ENCODE peak calls at places on chromosomes 11 and 22, in four cellular contexts. X is WTC11, F is SK-N-SH, Q is GM12878. P is an unnamed sample.

GRCh38 chr11:19453893-19454292 is 213.1 kb upstream of the E2F8 start:
- DNase-seq in X (no peak), F (no peak), Q (no peak), P (no peak)

GRCh38 chr11:69888671-69889076 is 69.5 kb upstream of the FGF3 start:
- DNase-seq in X (peak; percentile 92), F (peak; percentile 90), Q (no peak), P (peak; percentile 79)

GRCh38 chr22:39185601-39186012 is 33.1 kb upstream of the CBX7 start:
- DNase-seq in X (no peak), F (no peak), Q (no peak), P (peak; percentile 34)

GRCh38 chr11:62444271-62444833 is 25.5 kb downstream of the SCGB1A1 start:
- DNase-seq in X (peak; percentile 41), F (peak; percentile 92), Q (peak; percentile 16), P (no peak)

GRCh38 chr22:21827628-21828267 is 39.7 kb downstream of the MAPK1 start:
- DNase-seq in X (no peak), F (no peak), Q (no peak), P (no peak)

GRCh38 chr22:23896166-23896522 is 2.0 kb downstream of the MIF start:
- DNase-seq in X (no peak), F (no peak), Q (no peak), P (no peak)

GRCh38 chr11:96228472-96228871 is 114.5 kb downstream of the MAML2 start:
- DNase-seq in X (no peak), F (no peak), Q (no peak), P (no peak)

GRCh38 chr22:42439821-42440674 is 7.8 kb upstream of the NFAM1 start:
- DNase-seq in X (no peak), F (no peak), Q (no peak), P (no peak)

GRCh38 chr22:43436536-43437267 is 24.9 kb downstream of the MPPED1 start:
- DNase-seq in X (no peak), F (no peak), Q (no peak), P (no peak)

GRCh38 chr11:84498016-84498415 is 1129.1 kb downstream of the DLG2 start:
- DNase-seq in X (no peak), F (no peak), Q (no peak), P (no peak)

GRCh38 chr11:976431-977160 is 50.9 kb downstream of the AP2A2 start:
- DNase-seq in X (no peak), F (no peak), Q (no peak), P (no peak)

GRCh38 chr11:110196241-110196754 is 100.1 kb downstream of the RDX start:
- DNase-seq in X (no peak), F (no peak), Q (no peak), P (no peak)

GRCh38 chr22:24093855-24094254 is 82.8 kb downstream of the CABIN1 start:
- DNase-seq in X (peak; percentile 12), F (no peak), Q (no peak), P (no peak)

GRCh38 chr11:132962026-132962425 is 570.3 kb downstream of the OPCML start:
- DNase-seq in X (no peak), F (peak; percentile 44), Q (no peak), P (no peak)

GRCh38 chr22:45783690-45784089 is 112.1 kb downstream of the ATXN10 start:
- DNase-seq in X (no peak), F (no peak), Q (no peak), P (no peak)

GRCh38 chr22:33746501-33746928 is 173.8 kb downstream of the LARGE1 start:
- DNase-seq in X (no peak), F (no peak), Q (no peak), P (no peak)

GRCh38 chr22:23401111-23401909 is 178.8 kb downstream of the IGLL1 start:
- DNase-seq in X (peak; percentile 8), F (no peak), Q (no peak), P (no peak)

GRCh38 chr22:32684822-32685187 is 116.7 kb upstream of the TIMP3 start:
- DNase-seq in X (no peak), F (no peak), Q (no peak), P (no peak)

GRCh38 chr11:87304350-87304749 is 266.6 kb downstream of the TMEM135 start:
- DNase-seq in X (no peak), F (no peak), Q (no peak), P (no peak)

GRCh38 chr11:74936087-74936486 is 12.8 kb downstream of the XRRA1 start:
- DNase-seq in X (no peak), F (peak; percentile 76), Q (no peak), P (no peak)

GRCh38 chr11:102577182-102577581 is 46.6 kb upstream of the MMP7 start:
- DNase-seq in X (no peak), F (no peak), Q (no peak), P (no peak)

GRCh38 chr22:35191412-35191811 is 65.9 kb upstream of the HMGXB4 start:
- DNase-seq in X (no peak), F (no peak), Q (no peak), P (no peak)

GRCh38 chr11:132911186-132911585 is 621.1 kb downstream of the OPCML start:
- DNase-seq in X (no peak), F (no peak), Q (no peak), P (no peak)

GRCh38 chr11:72568861-72569260 is 105.4 kb downstream of the PDE2A start:
- DNase-seq in X (no peak), F (no peak), Q (no peak), P (no peak)

GRCh38 chr11:12727556-12728070 is 53.4 kb downstream of the TEAD1 start:
- DNase-seq in X (no peak), F (no peak), Q (no peak), P (no peak)

GRCh38 chr11:44104472-44105294 is 9.2 kb downstream of the EXT2 start:
- DNase-seq in X (peak; percentile 28), F (no peak), Q (no peak), P (no peak)

GRCh38 chr11:68999093-68999747 is 13.8 kb downstream of the MRGPRF start:
- DNase-seq in X (no peak), F (no peak), Q (no peak), P (no peak)

GRCh38 chr11:22567759-22568158 is 57.9 kb downstream of the FANCF start:
- DNase-seq in X (no peak), F (no peak), Q (no peak), P (no peak)

GRCh38 chr22:19958083-19959042 is 16.7 kb upstream of the TXNRD2 start:
- DNase-seq in X (peak; percentile 10), F (no peak), Q (no peak), P (no peak)

GRCh38 chr22:50253941-50254340 is 2.9 kb upstream of the HDAC10 start:
- DNase-seq in X (no peak), F (no peak), Q (no peak), P (no peak)

GRCh38 chr22:50253046-50253580 is 2.0 kb upstream of the HDAC10 start:
- DNase-seq in X (no peak), F (no peak), Q (no peak), P (no peak)

GRCh38 chr22:50251472-50252054 is 498 bp upstream of the HDAC10 start:
- DNase-seq in X (no peak), F (no peak), Q (no peak), P (no peak)

GRCh38 chr22:50250555-50251471 is at the start of gene HDAC10:
- DNase-seq in X (peak; percentile 89), F (peak; percentile 94), Q (peak; percentile 40), P (peak; percentile 85)

DNA sequence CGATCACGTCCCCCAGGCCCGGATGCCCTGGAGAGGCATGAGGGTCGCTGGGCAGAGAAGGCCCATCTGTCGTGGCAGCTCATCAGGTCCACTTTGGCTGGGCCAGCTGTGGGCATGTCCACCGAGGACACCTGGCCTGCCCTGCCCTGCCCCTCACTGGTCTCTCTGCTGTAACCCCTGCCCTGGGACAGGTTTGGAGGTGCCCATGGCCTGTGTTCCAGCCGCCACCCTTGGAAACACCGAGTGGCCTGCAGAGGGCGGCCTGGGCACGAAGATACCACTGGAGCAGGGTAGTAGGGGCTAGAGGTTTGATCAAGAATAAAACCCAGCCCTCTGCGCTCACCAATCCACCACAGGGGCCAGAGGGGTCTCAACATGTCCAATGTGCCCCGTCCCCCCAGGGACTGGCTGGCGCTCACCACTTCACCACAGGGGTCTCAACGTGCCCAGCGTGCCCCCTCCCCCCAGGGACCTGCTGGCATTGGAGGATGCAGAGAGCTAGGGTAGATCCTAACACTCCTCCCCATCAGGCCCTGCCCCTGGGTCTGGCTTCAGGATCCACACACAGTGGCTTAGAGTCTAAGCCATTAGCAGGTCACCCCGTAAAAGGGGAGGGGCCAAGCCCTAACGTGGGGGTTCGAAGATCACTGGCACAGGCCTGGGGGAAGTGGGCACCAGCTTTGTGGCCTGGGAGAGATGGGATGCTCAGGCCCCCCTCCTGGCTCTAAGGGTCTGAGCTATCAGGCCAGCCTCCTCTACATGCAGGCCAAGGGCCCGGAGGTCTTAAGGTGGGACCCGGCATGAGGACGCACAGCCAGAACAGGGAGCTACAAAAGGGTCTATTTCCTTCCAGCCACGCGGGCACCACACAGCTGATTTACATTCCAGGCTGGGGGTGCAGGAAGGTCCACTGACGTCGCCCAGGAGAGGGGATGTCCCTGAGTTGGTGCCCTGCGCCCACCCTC is 1.3 kb upstream of the HDAC10 start:
- DNase-seq in X (peak; percentile 81), F (peak; percentile 83), Q (no peak), P (no peak)
- TF ChIP-seq USF1 in X (no peak), F (no peak), Q (no peak), P (no peak)

GRCh38 chr11:91220476-91221202 is 997.8 kb upstream of the CHORDC1 start:
- DNase-seq in X (no peak), F (no peak), Q (no peak), P (no peak)

GRCh38 chr11:91219501-91219900 is 996.7 kb upstream of the CHORDC1 start:
- DNase-seq in X (no peak), F (no peak), Q (no peak), P (no peak)
- TF ChIP-seq USF1 in X (no peak), F (no peak), Q (no peak), P (no peak)

GRCh38 chr11:16511109-16511806 is 154.9 kb upstream of the SOX6 start:
- DNase-seq in X (no peak), F (no peak), Q (no peak), P (no peak)

GRCh38 chr11:16511807-16512114 is 155.4 kb upstream of the SOX6 start:
- DNase-seq in X (no peak), F (no peak), Q (no peak), P (no peak)

GRCh38 chr11:16512163-16512562 is 155.8 kb upstream of the SOX6 start:
- DNase-seq in X (no peak), F (no peak), Q (no peak), P (no peak)

DNA sequence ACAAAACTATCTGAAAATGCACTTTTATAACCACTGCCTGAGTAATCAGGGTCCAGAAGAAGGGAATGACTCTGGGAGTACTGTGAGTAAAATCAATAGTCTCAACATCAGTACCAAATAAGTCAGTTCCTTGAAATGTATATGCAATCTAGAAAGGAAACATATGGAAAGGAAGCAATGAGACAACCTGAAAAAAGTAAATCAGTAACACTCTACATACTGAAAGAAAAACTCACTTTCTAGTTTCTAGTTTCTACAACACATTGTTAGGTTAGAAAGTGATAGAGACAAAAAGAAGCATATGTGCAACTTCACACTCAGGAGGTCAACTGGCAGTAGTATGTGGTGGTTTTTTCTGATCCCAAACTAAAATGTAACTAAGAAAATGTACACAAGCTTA is 156.5 kb upstream of the SOX6 start:
- DNase-seq in X (no peak), F (no peak), Q (no peak), P (no peak)
- TF ChIP-seq USF1 in X (no peak), F (no peak), Q (no peak), P (no peak)

DNA sequence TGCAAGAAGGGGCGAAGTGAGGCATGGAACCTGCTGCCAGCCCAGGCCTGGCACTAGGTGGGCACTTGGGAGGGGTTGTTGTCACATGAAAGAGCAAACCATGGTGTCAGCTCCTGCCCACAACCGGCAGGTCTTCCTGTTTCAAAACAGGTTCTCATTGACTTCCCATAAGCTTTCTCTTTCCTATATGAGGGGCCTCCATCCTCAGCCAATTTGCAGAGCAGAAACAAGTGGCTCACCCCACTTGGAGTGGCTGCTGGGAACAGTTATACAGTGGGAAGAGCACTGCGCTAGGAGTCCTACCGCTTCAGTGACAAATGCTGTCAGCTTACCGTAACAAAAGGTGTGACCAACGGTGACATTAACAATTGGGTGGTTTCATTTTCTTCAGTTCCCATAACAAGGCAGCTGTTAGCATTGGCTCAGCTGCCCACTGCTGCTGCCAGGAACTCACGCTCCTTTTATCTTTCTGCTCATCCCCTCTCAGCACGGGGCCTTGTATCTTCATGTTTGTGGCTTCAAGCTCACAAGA is 10.2 kb upstream of the SSTR3 start:
- DNase-seq in X (no peak), F (no peak), Q (no peak), P (no peak)
- TF ChIP-seq USF1 in X (no peak), F (no peak), Q (no peak), P (no peak)